ENCODE peak calls at places on chromosome 13, in five cellular contexts. One of them, this sample, is unnamed.

GRCh38 chr13:50082426-50083283 is 67.4 kb downstream of the KCNRG start:
- DNase-seq in K562: peak
- DNase-seq in HepG2: peak
- DNase-seq in SK-N-SH: peak
- DNase-seq in GM12878: peak
- DNase-seq in this sample: peak

GRCh38 chr13:71395053-71395452 is 472.0 kb downstream of the DACH1 start:
- DNase-seq in K562: no peak
- DNase-seq in HepG2: no peak
- DNase-seq in SK-N-SH: no peak
- DNase-seq in GM12878: no peak
- DNase-seq in this sample: no peak

GRCh38 chr13:23979361-23980159 is 82.3 kb upstream of the C1QTNF9B start:
- DNase-seq in K562: no peak
- DNase-seq in HepG2: peak
- DNase-seq in SK-N-SH: peak
- DNase-seq in GM12878: no peak
- DNase-seq in this sample: peak

GRCh38 chr13:53499551-53499950 is 470.9 kb downstream of the OLFM4 start:
- DNase-seq in K562: no peak
- DNase-seq in HepG2: no peak
- DNase-seq in SK-N-SH: no peak
- DNase-seq in GM12878: no peak
- DNase-seq in this sample: no peak

GRCh38 chr13:79312456-79312855 is 93.6 kb downstream of the RBM26 start:
- DNase-seq in K562: no peak
- DNase-seq in HepG2: no peak
- DNase-seq in SK-N-SH: no peak
- DNase-seq in GM12878: no peak
- DNase-seq in this sample: no peak

GRCh38 chr13:113406321-113407102 is 42.6 kb upstream of the GRTP1 start:
- DNase-seq in K562: no peak
- DNase-seq in HepG2: no peak
- DNase-seq in SK-N-SH: no peak
- DNase-seq in GM12878: no peak
- DNase-seq in this sample: no peak

GRCh38 chr13:45242070-45242469 is 41.2 kb upstream of the KCTD4 start:
- DNase-seq in K562: no peak
- DNase-seq in HepG2: no peak
- DNase-seq in SK-N-SH: peak
- DNase-seq in GM12878: no peak
- DNase-seq in this sample: peak

GRCh38 chr13:113220141-113220598 is 10.8 kb downstream of the CUL4A start:
- DNase-seq in K562: peak
- DNase-seq in HepG2: peak
- DNase-seq in SK-N-SH: no peak
- DNase-seq in GM12878: no peak
- DNase-seq in this sample: no peak

GRCh38 chr13:40666905-40667621 is 622 bp upstream of the FOXO1 start:
- DNase-seq in K562: no peak
- DNase-seq in HepG2: peak
- DNase-seq in SK-N-SH: peak
- DNase-seq in GM12878: no peak
- DNase-seq in this sample: no peak

GRCh38 chr13:35995136-35995535 is 136.0 kb downstream of the DCLK1 start:
- DNase-seq in K562: no peak
- DNase-seq in HepG2: no peak
- DNase-seq in SK-N-SH: no peak
- DNase-seq in GM12878: no peak
- DNase-seq in this sample: no peak

GRCh38 chr13:51682691-51683090 is 98.4 kb downstream of the WDFY2 start:
- DNase-seq in K562: no peak
- DNase-seq in HepG2: no peak
- DNase-seq in SK-N-SH: no peak
- DNase-seq in GM12878: no peak
- DNase-seq in this sample: no peak

GRCh38 chr13:58142952-58143351 is 511.4 kb downstream of the PCDH17 start:
- DNase-seq in K562: no peak
- DNase-seq in HepG2: no peak
- DNase-seq in SK-N-SH: no peak
- DNase-seq in GM12878: no peak
- DNase-seq in this sample: no peak

GRCh38 chr13:113965968-113966884 is 7.7 kb downstream of the C13orf46 start:
- DNase-seq in K562: no peak
- DNase-seq in HepG2: no peak
- DNase-seq in SK-N-SH: no peak
- DNase-seq in GM12878: no peak
- DNase-seq in this sample: no peak

GRCh38 chr13:50071399-50071798 is 56.2 kb downstream of the KCNRG start:
- DNase-seq in K562: no peak
- DNase-seq in HepG2: no peak
- DNase-seq in SK-N-SH: peak
- DNase-seq in GM12878: no peak
- DNase-seq in this sample: no peak

GRCh38 chr13:49980266-49980665 is 16.6 kb upstream of the TRIM13 start:
- DNase-seq in K562: no peak
- DNase-seq in HepG2: no peak
- DNase-seq in SK-N-SH: no peak
- DNase-seq in GM12878: no peak
- DNase-seq in this sample: no peak

GRCh38 chr13:106038752-106039151 is 496.7 kb downstream of the EFNB2 start:
- DNase-seq in K562: no peak
- DNase-seq in HepG2: no peak
- DNase-seq in SK-N-SH: no peak
- DNase-seq in GM12878: no peak
- DNase-seq in this sample: no peak

GRCh38 chr13:66565261-66565660 is 664.9 kb downstream of the PCDH9 start:
- DNase-seq in K562: no peak
- DNase-seq in HepG2: no peak
- DNase-seq in SK-N-SH: no peak
- DNase-seq in GM12878: no peak
- DNase-seq in this sample: no peak

GRCh38 chr13:52187029-52187423 is 27.6 kb upstream of the NEK3 start:
- DNase-seq in K562: no peak
- DNase-seq in HepG2: no peak
- DNase-seq in SK-N-SH: no peak
- DNase-seq in GM12878: no peak
- DNase-seq in this sample: no peak

GRCh38 chr13:95564091-95564490 is 11.6 kb downstream of the CLDN10 start:
- DNase-seq in K562: no peak
- DNase-seq in HepG2: no peak
- DNase-seq in SK-N-SH: no peak
- DNase-seq in GM12878: no peak
- DNase-seq in this sample: no peak

GRCh38 chr13:46101488-46102289 is 3.1 kb downstream of the CPB2 start:
- DNase-seq in K562: no peak
- DNase-seq in HepG2: no peak
- DNase-seq in SK-N-SH: no peak
- DNase-seq in GM12878: no peak
- DNase-seq in this sample: no peak

GRCh38 chr13:91398413-91399188 is at the start of gene GPC5:
- DNase-seq in K562: peak
- DNase-seq in HepG2: peak
- DNase-seq in SK-N-SH: peak
- DNase-seq in GM12878: no peak
- DNase-seq in this sample: peak

GRCh38 chr13:39982745-39983144 is 327.3 kb downstream of the COG6 start:
- DNase-seq in K562: no peak
- DNase-seq in HepG2: no peak
- DNase-seq in SK-N-SH: no peak
- DNase-seq in GM12878: no peak
- DNase-seq in this sample: no peak

GRCh38 chr13:33696530-33696929 is 121.4 kb upstream of the RFC3 start:
- DNase-seq in K562: no peak
- DNase-seq in HepG2: no peak
- DNase-seq in SK-N-SH: no peak
- DNase-seq in GM12878: no peak
- DNase-seq in this sample: no peak

GRCh38 chr13:109874444-109874920 is 88.1 kb upstream of the IRS2 start:
- DNase-seq in K562: no peak
- DNase-seq in HepG2: no peak
- DNase-seq in SK-N-SH: no peak
- DNase-seq in GM12878: no peak
- DNase-seq in this sample: no peak

GRCh38 chr13:76711515-76712182 is 174.6 kb downstream of the KCTD12 start:
- DNase-seq in K562: no peak
- DNase-seq in HepG2: no peak
- DNase-seq in SK-N-SH: no peak
- DNase-seq in GM12878: no peak
- DNase-seq in this sample: peak

GRCh38 chr13:45060062-45060461 is 60.2 kb upstream of the GTF2F2 start:
- DNase-seq in K562: no peak
- DNase-seq in HepG2: no peak
- DNase-seq in SK-N-SH: no peak
- DNase-seq in GM12878: no peak
- DNase-seq in this sample: no peak

GRCh38 chr13:74288361-74288911 is 154.2 kb upstream of the KLF12 start:
- DNase-seq in K562: no peak
- DNase-seq in HepG2: no peak
- DNase-seq in SK-N-SH: peak
- DNase-seq in GM12878: no peak
- DNase-seq in this sample: no peak

GRCh38 chr13:112641456-112641855 is 48.4 kb upstream of the ATP11A start:
- DNase-seq in K562: no peak
- DNase-seq in HepG2: no peak
- DNase-seq in SK-N-SH: no peak
- DNase-seq in GM12878: no peak
- DNase-seq in this sample: no peak

GRCh38 chr13:23469901-23470525 is 36.5 kb upstream of the SACS start:
- DNase-seq in K562: no peak
- DNase-seq in HepG2: no peak
- DNase-seq in SK-N-SH: no peak
- DNase-seq in GM12878: no peak
- DNase-seq in this sample: no peak

GRCh38 chr13:30266751-30267150 is 40.6 kb downstream of the KATNAL1 start:
- DNase-seq in K562: no peak
- DNase-seq in HepG2: no peak
- DNase-seq in SK-N-SH: no peak
- DNase-seq in GM12878: no peak
- DNase-seq in this sample: no peak

GRCh38 chr13:40784540-40784939 is 4.9 kb upstream of the SLC25A15 start:
- DNase-seq in K562: no peak
- DNase-seq in HepG2: no peak
- DNase-seq in SK-N-SH: no peak
- DNase-seq in GM12878: no peak
- DNase-seq in this sample: no peak

GRCh38 chr13:20101467-20102316 is 59.2 kb downstream of the GJA3 start:
- DNase-seq in K562: no peak
- DNase-seq in HepG2: no peak
- DNase-seq in SK-N-SH: no peak
- DNase-seq in GM12878: no peak
- DNase-seq in this sample: no peak

GRCh38 chr13:102680842-102681725 is 13.8 kb downstream of the METTL21C start:
- DNase-seq in K562: no peak
- DNase-seq in HepG2: no peak
- DNase-seq in SK-N-SH: no peak
- DNase-seq in GM12878: no peak
- DNase-seq in this sample: peak

GRCh38 chr13:43861863-43862262 is 17.7 kb downstream of the CCDC122 start:
- DNase-seq in K562: no peak
- DNase-seq in HepG2: no peak
- DNase-seq in SK-N-SH: no peak
- DNase-seq in GM12878: no peak
- DNase-seq in this sample: no peak
- TF ChIP-seq REST in K562: no peak
- TF ChIP-seq REST in HepG2: no peak
- TF ChIP-seq REST in SK-N-SH: no peak
- TF ChIP-seq REST in GM12878: no peak
- TF ChIP-seq REST in this sample: no peak

GRCh38 chr13:61685683-61686013 is 270.0 kb upstream of the PCDH20 start:
- DNase-seq in K562: no peak
- DNase-seq in HepG2: peak
- DNase-seq in SK-N-SH: peak
- DNase-seq in GM12878: no peak
- DNase-seq in this sample: no peak
- TF ChIP-seq CTCF in K562: no peak
- TF ChIP-seq CTCF in HepG2: peak
- TF ChIP-seq CTCF in SK-N-SH: no peak
- TF ChIP-seq CTCF in GM12878: no peak
- TF ChIP-seq CTCF in this sample: no peak

GRCh38 chr13:28356506-28357064 is 138.3 kb downstream of the FLT1 start:
- DNase-seq in K562: no peak
- DNase-seq in HepG2: no peak
- DNase-seq in SK-N-SH: no peak
- DNase-seq in GM12878: no peak
- DNase-seq in this sample: no peak
- TF ChIP-seq GABPA in K562: no peak
- TF ChIP-seq GABPA in HepG2: no peak
- TF ChIP-seq GABPA in SK-N-SH: no peak
- TF ChIP-seq GABPA in GM12878: no peak
- TF ChIP-seq GABPA in this sample: no peak

GRCh38 chr13:31904941-31905824 is 126.4 kb upstream of the FRY start:
- DNase-seq in K562: no peak
- DNase-seq in HepG2: no peak
- DNase-seq in SK-N-SH: no peak
- DNase-seq in GM12878: no peak
- DNase-seq in this sample: no peak
- TF ChIP-seq REST in K562: no peak
- TF ChIP-seq REST in HepG2: no peak
- TF ChIP-seq REST in SK-N-SH: no peak
- TF ChIP-seq REST in GM12878: no peak
- TF ChIP-seq REST in this sample: no peak

GRCh38 chr13:43023244-43023931 is at the start of gene DNAJC15:
- DNase-seq in K562: peak
- DNase-seq in HepG2: peak
- DNase-seq in SK-N-SH: peak
- DNase-seq in GM12878: peak
- DNase-seq in this sample: peak
- TF ChIP-seq CTCF in K562: no peak
- TF ChIP-seq CTCF in HepG2: peak
- TF ChIP-seq CTCF in SK-N-SH: peak
- TF ChIP-seq CTCF in GM12878: peak
- TF ChIP-seq CTCF in this sample: no peak

GRCh38 chr13:98877936-98878335 is 99.9 kb downstream of the DOCK9 start:
- DNase-seq in K562: no peak
- DNase-seq in HepG2: no peak
- DNase-seq in SK-N-SH: no peak
- DNase-seq in GM12878: no peak
- DNase-seq in this sample: no peak

GRCh38 chr13:98878421-98879126 is 99.3 kb downstream of the DOCK9 start:
- DNase-seq in K562: no peak
- DNase-seq in HepG2: no peak
- DNase-seq in SK-N-SH: no peak
- DNase-seq in GM12878: no peak
- DNase-seq in this sample: no peak

GRCh38 chr13:98879127-98879520 is 98.7 kb downstream of the DOCK9 start:
- DNase-seq in K562: no peak
- DNase-seq in HepG2: no peak
- DNase-seq in SK-N-SH: no peak
- DNase-seq in GM12878: no peak
- DNase-seq in this sample: no peak

GRCh38 chr13:98880673-98881072 is 97.2 kb downstream of the DOCK9 start:
- DNase-seq in K562: no peak
- DNase-seq in HepG2: no peak
- DNase-seq in SK-N-SH: no peak
- DNase-seq in GM12878: no peak
- DNase-seq in this sample: no peak

GRCh38 chr13:98879965-98880364 is 97.9 kb downstream of the DOCK9 start:
- DNase-seq in K562: no peak
- DNase-seq in HepG2: no peak
- DNase-seq in SK-N-SH: no peak
- DNase-seq in GM12878: no peak
- DNase-seq in this sample: no peak
- TF ChIP-seq GABPA in K562: no peak
- TF ChIP-seq GABPA in HepG2: no peak
- TF ChIP-seq GABPA in SK-N-SH: no peak
- TF ChIP-seq GABPA in GM12878: no peak
- TF ChIP-seq GABPA in this sample: no peak

This sample was measured in HL-60.